ENCODE peak calls at places on chromosomes 11 and 22, in eight cellular contexts. One of them, this sample, is unnamed.

GRCh38 chr22:22799561-22799960 is 88.1 kb upstream of the IGLL5 start:
- DNase-seq in tibial artery: peak
- DNase-seq in astrocyte of the spinal cord: no peak
- DNase-seq in fibroblast of the aortic adventitia: no peak
- DNase-seq in BJ: no peak
- DNase-seq in AG04450: no peak
- DNase-seq in stomach: no peak
- DNase-seq in lower leg skin: no peak
- DNase-seq in this sample: no peak

GRCh38 chr11:112366777-112367176 is 106.1 kb upstream of the PLET1 start:
- DNase-seq in tibial artery: no peak
- DNase-seq in astrocyte of the spinal cord: peak
- DNase-seq in fibroblast of the aortic adventitia: no peak
- DNase-seq in BJ: peak
- DNase-seq in AG04450: peak
- DNase-seq in stomach: no peak
- DNase-seq in lower leg skin: no peak
- DNase-seq in this sample: no peak

GRCh38 chr22:48740086-48740730 is 1087.5 kb downstream of the BRD1 start:
- DNase-seq in tibial artery: peak
- DNase-seq in astrocyte of the spinal cord: no peak
- DNase-seq in fibroblast of the aortic adventitia: no peak
- DNase-seq in BJ: no peak
- DNase-seq in AG04450: no peak
- DNase-seq in stomach: peak
- DNase-seq in lower leg skin: no peak
- DNase-seq in this sample: no peak

GRCh38 chr11:66371627-66372415 is at the start of gene SLC29A2:
- DNase-seq in tibial artery: peak
- DNase-seq in astrocyte of the spinal cord: no peak
- DNase-seq in fibroblast of the aortic adventitia: no peak
- DNase-seq in BJ: no peak
- DNase-seq in AG04450: no peak
- DNase-seq in stomach: peak
- DNase-seq in lower leg skin: peak
- DNase-seq in this sample: no peak

GRCh38 chr11:82557274-82557673 is 176.4 kb downstream of the FAM181B start:
- DNase-seq in tibial artery: peak
- DNase-seq in astrocyte of the spinal cord: no peak
- DNase-seq in fibroblast of the aortic adventitia: no peak
- DNase-seq in BJ: no peak
- DNase-seq in AG04450: no peak
- DNase-seq in stomach: no peak
- DNase-seq in lower leg skin: peak
- DNase-seq in this sample: no peak

GRCh38 chr11:64372802-64373597 is 14.0 kb downstream of the RPS6KA4 start:
- DNase-seq in tibial artery: peak
- DNase-seq in astrocyte of the spinal cord: no peak
- DNase-seq in fibroblast of the aortic adventitia: no peak
- DNase-seq in BJ: no peak
- DNase-seq in AG04450: no peak
- DNase-seq in stomach: no peak
- DNase-seq in lower leg skin: no peak
- DNase-seq in this sample: no peak

GRCh38 chr22:50526849-50527801 is 1.7 kb upstream of the SCO2 start:
- DNase-seq in tibial artery: peak
- DNase-seq in astrocyte of the spinal cord: no peak
- DNase-seq in fibroblast of the aortic adventitia: peak
- DNase-seq in BJ: no peak
- DNase-seq in AG04450: no peak
- DNase-seq in stomach: peak
- DNase-seq in lower leg skin: peak
- DNase-seq in this sample: peak

GRCh38 chr11:100681064-100681502 is 6.0 kb upstream of the ARHGAP42 start:
- DNase-seq in tibial artery: no peak
- DNase-seq in astrocyte of the spinal cord: peak
- DNase-seq in fibroblast of the aortic adventitia: no peak
- DNase-seq in BJ: no peak
- DNase-seq in AG04450: no peak
- DNase-seq in stomach: peak
- DNase-seq in lower leg skin: peak
- DNase-seq in this sample: peak

GRCh38 chr11:2137202-2138071 is 1.8 kb downstream of the IGF2 start:
- DNase-seq in tibial artery: no peak
- DNase-seq in astrocyte of the spinal cord: peak
- DNase-seq in fibroblast of the aortic adventitia: peak
- DNase-seq in BJ: peak
- DNase-seq in AG04450: peak
- DNase-seq in stomach: peak
- DNase-seq in lower leg skin: no peak
- DNase-seq in this sample: peak

GRCh38 chr22:32542332-32543019 is 67.9 kb downstream of the FBXO7 start:
- DNase-seq in tibial artery: peak
- DNase-seq in astrocyte of the spinal cord: no peak
- DNase-seq in fibroblast of the aortic adventitia: peak
- DNase-seq in BJ: no peak
- DNase-seq in AG04450: no peak
- DNase-seq in stomach: no peak
- DNase-seq in lower leg skin: no peak
- DNase-seq in this sample: no peak

GRCh38 chr11:20522536-20522935 is 76.9 kb upstream of the SLC6A5 start:
- DNase-seq in tibial artery: no peak
- DNase-seq in astrocyte of the spinal cord: no peak
- DNase-seq in fibroblast of the aortic adventitia: no peak
- DNase-seq in BJ: no peak
- DNase-seq in AG04450: no peak
- DNase-seq in stomach: no peak
- DNase-seq in lower leg skin: no peak
- DNase-seq in this sample: no peak

GRCh38 chr11:762421-763072 is 14.7 kb downstream of the GATD1 start:
- DNase-seq in tibial artery: peak
- DNase-seq in astrocyte of the spinal cord: peak
- DNase-seq in fibroblast of the aortic adventitia: peak
- DNase-seq in BJ: no peak
- DNase-seq in AG04450: no peak
- DNase-seq in stomach: peak
- DNase-seq in lower leg skin: no peak
- DNase-seq in this sample: peak

GRCh38 chr11:44868455-44869421 is 81.9 kb downstream of the TP53I11 start:
- DNase-seq in tibial artery: no peak
- DNase-seq in astrocyte of the spinal cord: no peak
- DNase-seq in fibroblast of the aortic adventitia: no peak
- DNase-seq in BJ: no peak
- DNase-seq in AG04450: no peak
- DNase-seq in stomach: no peak
- DNase-seq in lower leg skin: no peak
- DNase-seq in this sample: no peak

GRCh38 chr11:44868021-44868420 is 82.7 kb downstream of the TP53I11 start:
- DNase-seq in tibial artery: no peak
- DNase-seq in astrocyte of the spinal cord: no peak
- DNase-seq in fibroblast of the aortic adventitia: no peak
- DNase-seq in BJ: no peak
- DNase-seq in AG04450: no peak
- DNase-seq in stomach: no peak
- DNase-seq in lower leg skin: no peak
- DNase-seq in this sample: no peak

GRCh38 chr11:44863231-44863630 is 87.5 kb downstream of the TP53I11 start:
- DNase-seq in tibial artery: no peak
- DNase-seq in astrocyte of the spinal cord: peak
- DNase-seq in fibroblast of the aortic adventitia: no peak
- DNase-seq in BJ: no peak
- DNase-seq in AG04450: no peak
- DNase-seq in stomach: no peak
- DNase-seq in lower leg skin: no peak
- DNase-seq in this sample: no peak

GRCh38 chr11:44866301-44866700 is 84.4 kb downstream of the TP53I11 start:
- DNase-seq in tibial artery: no peak
- DNase-seq in astrocyte of the spinal cord: no peak
- DNase-seq in fibroblast of the aortic adventitia: no peak
- DNase-seq in BJ: no peak
- DNase-seq in AG04450: no peak
- DNase-seq in stomach: no peak
- DNase-seq in lower leg skin: no peak
- DNase-seq in this sample: no peak

GRCh38 chr11:44865866-44866272 is 84.8 kb downstream of the TP53I11 start:
- DNase-seq in tibial artery: no peak
- DNase-seq in astrocyte of the spinal cord: no peak
- DNase-seq in fibroblast of the aortic adventitia: no peak
- DNase-seq in BJ: no peak
- DNase-seq in AG04450: no peak
- DNase-seq in stomach: peak
- DNase-seq in lower leg skin: no peak
- DNase-seq in this sample: no peak
- TF ChIP-seq CTCF in tibial artery: no peak
- TF ChIP-seq CTCF in astrocyte of the spinal cord: no peak
- TF ChIP-seq CTCF in fibroblast of the aortic adventitia: no peak
- TF ChIP-seq CTCF in BJ: no peak
- TF ChIP-seq CTCF in AG04450: no peak
- TF ChIP-seq CTCF in stomach: no peak
- TF ChIP-seq CTCF in lower leg skin: no peak
- TF ChIP-seq CTCF in this sample: no peak

GRCh38 chr11:104067534-104067933 is 31.1 kb downstream of the DDI1 start:
- DNase-seq in tibial artery: no peak
- DNase-seq in astrocyte of the spinal cord: no peak
- DNase-seq in fibroblast of the aortic adventitia: no peak
- DNase-seq in BJ: no peak
- DNase-seq in AG04450: no peak
- DNase-seq in stomach: no peak
- DNase-seq in lower leg skin: no peak
- DNase-seq in this sample: no peak

GRCh38 chr11:104060004-104060403 is 23.6 kb downstream of the DDI1 start:
- DNase-seq in tibial artery: no peak
- DNase-seq in astrocyte of the spinal cord: no peak
- DNase-seq in fibroblast of the aortic adventitia: peak
- DNase-seq in BJ: no peak
- DNase-seq in AG04450: no peak
- DNase-seq in stomach: no peak
- DNase-seq in lower leg skin: no peak
- DNase-seq in this sample: peak

GRCh38 chr11:104060820-104061219 is 24.4 kb downstream of the DDI1 start:
- DNase-seq in tibial artery: no peak
- DNase-seq in astrocyte of the spinal cord: no peak
- DNase-seq in fibroblast of the aortic adventitia: no peak
- DNase-seq in BJ: no peak
- DNase-seq in AG04450: no peak
- DNase-seq in stomach: no peak
- DNase-seq in lower leg skin: no peak
- DNase-seq in this sample: no peak

GRCh38 chr11:104061851-104062521 is 25.5 kb downstream of the DDI1 start:
- DNase-seq in tibial artery: no peak
- DNase-seq in astrocyte of the spinal cord: no peak
- DNase-seq in fibroblast of the aortic adventitia: peak
- DNase-seq in BJ: no peak
- DNase-seq in AG04450: no peak
- DNase-seq in stomach: no peak
- DNase-seq in lower leg skin: no peak
- DNase-seq in this sample: peak

DNA sequence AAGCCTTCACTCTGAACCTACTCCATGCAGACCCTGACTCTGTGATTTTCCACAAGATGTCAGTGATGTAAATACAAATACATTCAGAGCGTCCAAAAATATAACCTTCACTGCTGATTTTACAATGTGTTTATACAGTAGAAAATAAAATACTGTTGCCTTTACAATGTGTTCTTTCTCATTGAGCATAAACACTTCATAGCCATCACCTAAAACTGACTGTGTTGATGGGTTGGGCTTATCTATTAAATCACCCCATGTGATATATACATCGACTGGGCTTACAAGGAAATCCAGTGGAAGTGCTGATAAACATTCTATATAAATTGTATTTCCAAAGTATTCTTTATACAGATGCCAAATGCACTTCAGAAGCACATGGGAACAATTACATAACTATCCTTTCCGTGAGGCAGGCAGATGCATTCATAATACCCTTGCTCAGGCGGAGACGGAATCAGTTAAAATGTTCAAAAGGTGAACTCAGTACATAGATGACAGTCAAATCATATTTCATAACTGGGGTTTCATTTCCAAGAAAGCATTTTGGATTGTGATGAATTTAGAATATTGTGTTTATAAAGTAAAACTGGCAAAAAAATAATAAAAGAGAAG is 27.7 kb downstream of the DDI1 start:
- DNase-seq in tibial artery: no peak
- DNase-seq in astrocyte of the spinal cord: no peak
- DNase-seq in fibroblast of the aortic adventitia: no peak
- DNase-seq in BJ: no peak
- DNase-seq in AG04450: no peak
- DNase-seq in stomach: no peak
- DNase-seq in lower leg skin: no peak
- DNase-seq in this sample: no peak
- H3K4me3 ChIP-seq in tibial artery: no peak
- H3K4me3 ChIP-seq in astrocyte of the spinal cord: no peak
- H3K4me3 ChIP-seq in fibroblast of the aortic adventitia: no peak
- H3K4me3 ChIP-seq in BJ: no peak
- H3K4me3 ChIP-seq in AG04450: no peak
- H3K4me3 ChIP-seq in stomach: no peak
- H3K4me3 ChIP-seq in lower leg skin: no peak
- H3K4me3 ChIP-seq in this sample: no peak

GRCh38 chr11:33161120-33162005 is at the start of gene CSTF3:
- DNase-seq in tibial artery: peak
- DNase-seq in astrocyte of the spinal cord: peak
- DNase-seq in fibroblast of the aortic adventitia: peak
- DNase-seq in BJ: peak
- DNase-seq in AG04450: peak
- DNase-seq in stomach: peak
- DNase-seq in lower leg skin: peak
- DNase-seq in this sample: peak
- TF ChIP-seq CTCF in tibial artery: peak
- TF ChIP-seq CTCF in astrocyte of the spinal cord: peak
- TF ChIP-seq CTCF in fibroblast of the aortic adventitia: peak
- TF ChIP-seq CTCF in BJ: peak
- TF ChIP-seq CTCF in AG04450: peak
- TF ChIP-seq CTCF in stomach: peak
- TF ChIP-seq CTCF in lower leg skin: no peak
- TF ChIP-seq CTCF in this sample: peak

DNA sequence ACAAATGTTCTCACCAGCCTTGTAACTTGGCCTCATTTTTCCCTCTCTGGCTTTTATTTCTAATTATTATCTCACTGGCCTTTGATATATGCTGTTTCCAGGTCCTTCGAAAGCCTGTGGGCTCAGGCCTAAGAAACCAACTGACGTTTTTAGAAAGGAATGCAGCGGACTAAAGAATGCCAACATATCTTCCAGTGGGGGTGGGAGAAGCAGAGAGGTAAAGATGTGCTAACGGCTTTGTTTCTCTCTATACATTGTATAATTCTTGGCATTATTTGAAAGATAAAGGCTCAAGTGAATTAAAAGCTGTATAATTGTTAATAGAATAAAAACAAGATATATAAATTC is 28.2 kb downstream of the OR6Q1 start:
- DNase-seq in tibial artery: no peak
- DNase-seq in astrocyte of the spinal cord: peak
- DNase-seq in fibroblast of the aortic adventitia: peak
- DNase-seq in BJ: peak
- DNase-seq in AG04450: peak
- DNase-seq in stomach: no peak
- DNase-seq in lower leg skin: no peak
- DNase-seq in this sample: peak
- H3K4me3 ChIP-seq in tibial artery: no peak
- H3K4me3 ChIP-seq in astrocyte of the spinal cord: no peak
- H3K4me3 ChIP-seq in fibroblast of the aortic adventitia: no peak
- H3K4me3 ChIP-seq in BJ: no peak
- H3K4me3 ChIP-seq in AG04450: no peak
- H3K4me3 ChIP-seq in stomach: no peak
- H3K4me3 ChIP-seq in lower leg skin: no peak
- H3K4me3 ChIP-seq in this sample: no peak

GRCh38 chr11:27279491-27279890 is 83.5 kb downstream of the CCDC34 start:
- DNase-seq in tibial artery: no peak
- DNase-seq in astrocyte of the spinal cord: no peak
- DNase-seq in fibroblast of the aortic adventitia: no peak
- DNase-seq in BJ: no peak
- DNase-seq in AG04450: no peak
- DNase-seq in stomach: no peak
- DNase-seq in lower leg skin: no peak
- DNase-seq in this sample: no peak
- TF ChIP-seq CTCF in tibial artery: no peak
- TF ChIP-seq CTCF in astrocyte of the spinal cord: no peak
- TF ChIP-seq CTCF in fibroblast of the aortic adventitia: no peak
- TF ChIP-seq CTCF in BJ: no peak
- TF ChIP-seq CTCF in AG04450: no peak
- TF ChIP-seq CTCF in stomach: no peak
- TF ChIP-seq CTCF in lower leg skin: no peak
- TF ChIP-seq CTCF in this sample: no peak

This sample was measured in fibroblast of pulmonary artery.